ENCODE peak calls at places on chromosomes 2 and 18, in four cellular contexts. W, Y, L and E are unnamed samples.
A peak's percentile ranks its signal among the peaks of the same experiment; 100 is the strongest.

GRCh38 chr2:176533505-176534193 is 264.4 kb downstream of the MTX2 start:
- DNase-seq in Y (no peak), L (no peak), W (no peak), E (no peak)

GRCh38 chr2:10079931-10080535 is at the start of gene CYS1:
- DNase-seq in L (peak; percentile 31), W (no peak), Y (no peak), E (no peak)

GRCh38 chr2:120398051-120398960 is 52.4 kb downstream of the INHBB start:
- DNase-seq in W (no peak), L (no peak), Y (no peak), E (no peak)

GRCh38 chr2:26572589-26572988 is 68.6 kb downstream of the CIB4 start:
- DNase-seq in W (no peak), L (no peak), Y (no peak), E (no peak)

GRCh38 chr2:105760639-105761337 is 16.1 kb downstream of the NCK2 start:
- DNase-seq in W (no peak), L (no peak), Y (no peak), E (no peak)

GRCh38 chr2:65103013-65103720 is 26.7 kb downstream of the RAB1A start:
- DNase-seq in L (no peak), Y (no peak), W (no peak), E (no peak)

GRCh38 chr18:9552616-9553015 is 61.7 kb downstream of the PPP4R1 start:
- DNase-seq in Y (no peak), W (no peak), L (no peak), E (no peak)

GRCh38 chr18:25921677-25922421 is 168.6 kb downstream of the SS18 start:
- DNase-seq in W (no peak), L (no peak), Y (peak; percentile 57), E (no peak)

GRCh38 chr2:68426446-68426845 is 40.6 kb downstream of the FBXO48 start:
- DNase-seq in W (no peak), L (no peak), Y (no peak), E (no peak)

GRCh38 chr18:59629894-59630293 is 67.3 kb downstream of the CCBE1 start:
- DNase-seq in W (no peak), L (no peak), Y (no peak), E (no peak)

GRCh38 chr18:80243204-80243603 is 4.1 kb downstream of the PARD6G start:
- DNase-seq in W (no peak), Y (no peak), L (no peak), E (no peak)

GRCh38 chr18:51622676-51623075 is 425.2 kb upstream of the MEX3C start:
- DNase-seq in W (no peak), Y (no peak), L (no peak), E (no peak)

GRCh38 chr18:48715651-48716354 is 177.0 kb downstream of the CTIF start:
- DNase-seq in Y (no peak), L (peak; percentile 27), W (peak; percentile 75), E (no peak)
- H3K4me3 ChIP-seq in Y (no peak overlapping the region), L (no peak overlapping the region), W (no peak overlapping the region), E (no peak overlapping the region)

GRCh38 chr2:8543065-8543411 is 138.8 kb upstream of the ID2 start:
- DNase-seq in Y (no peak), W (no peak), L (no peak), E (no peak)
- H3K4me1 ChIP-seq in Y (peaks cover 2% of the 10 kb centered on the region), W (peaks cover 69% of the 10 kb centered on the region), L (no peaks in the 10 kb centered on the region), E (peaks cover 62% of the 10 kb centered on the region)

DNA sequence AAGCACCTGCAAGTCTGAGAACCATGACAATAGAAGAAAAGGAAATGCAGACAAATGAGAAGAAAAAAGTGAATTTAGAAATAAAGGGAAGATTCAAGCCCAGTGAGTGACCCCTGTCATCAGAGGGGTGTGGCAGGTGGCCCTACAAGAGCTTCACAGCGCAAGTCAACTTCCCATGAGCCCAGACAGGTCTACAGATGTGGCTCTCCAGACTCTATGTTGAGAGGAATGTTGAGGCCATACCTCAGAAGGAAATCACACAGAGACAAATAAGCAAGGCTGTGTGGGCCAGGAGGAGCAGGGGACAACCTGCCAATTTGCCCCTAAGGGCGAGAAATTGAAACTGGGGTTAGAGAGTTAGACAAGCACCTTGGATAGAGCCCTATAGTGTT is 856.8 kb downstream of the RNF144A start:
- DNase-seq in L (no peak), Y (no peak), W (no peak), E (no peak)
- H3K27ac ChIP-seq in L (no peak overlapping the region), Y (no peak overlapping the region), W (no peak overlapping the region), E (no peak overlapping the region)

GRCh38 chr2:222646008-222646407 is 9.9 kb downstream of the FARSB start:
- DNase-seq in W (no peak), Y (no peak), L (no peak), E (no peak)

GRCh38 chr2:222652856-222653255 is 3.0 kb downstream of the FARSB start:
- DNase-seq in W (no peak), L (no peak), Y (no peak), E (no peak)

GRCh38 chr2:222653280-222653679 is 2.6 kb downstream of the FARSB start:
- DNase-seq in W (no peak), Y (no peak), L (no peak), E (no peak)

GRCh38 chr2:222651721-222652420 is 4.0 kb downstream of the FARSB start:
- DNase-seq in L (no peak), Y (no peak), W (no peak), E (no peak)

GRCh38 chr2:222649801-222650200 is 6.1 kb downstream of the FARSB start:
- DNase-seq in Y (no peak), W (no peak), L (no peak), E (no peak)
- H3K4me3 ChIP-seq in Y (no peak overlapping the region), W (no peak overlapping the region), L (no peak overlapping the region), E (no peak overlapping the region)

GRCh38 chr2:46569766-46570165 is 90.4 kb downstream of the TMEM247 start:
- DNase-seq in L (no peak), Y (no peak), W (no peak), E (no peak)
- H3K4me1 ChIP-seq in L (peaks cover 96% of the 10 kb centered on the region), Y (no peaks in the 10 kb centered on the region), W (peaks cover 40% of the 10 kb centered on the region), E (no peaks in the 10 kb centered on the region)

DNA sequence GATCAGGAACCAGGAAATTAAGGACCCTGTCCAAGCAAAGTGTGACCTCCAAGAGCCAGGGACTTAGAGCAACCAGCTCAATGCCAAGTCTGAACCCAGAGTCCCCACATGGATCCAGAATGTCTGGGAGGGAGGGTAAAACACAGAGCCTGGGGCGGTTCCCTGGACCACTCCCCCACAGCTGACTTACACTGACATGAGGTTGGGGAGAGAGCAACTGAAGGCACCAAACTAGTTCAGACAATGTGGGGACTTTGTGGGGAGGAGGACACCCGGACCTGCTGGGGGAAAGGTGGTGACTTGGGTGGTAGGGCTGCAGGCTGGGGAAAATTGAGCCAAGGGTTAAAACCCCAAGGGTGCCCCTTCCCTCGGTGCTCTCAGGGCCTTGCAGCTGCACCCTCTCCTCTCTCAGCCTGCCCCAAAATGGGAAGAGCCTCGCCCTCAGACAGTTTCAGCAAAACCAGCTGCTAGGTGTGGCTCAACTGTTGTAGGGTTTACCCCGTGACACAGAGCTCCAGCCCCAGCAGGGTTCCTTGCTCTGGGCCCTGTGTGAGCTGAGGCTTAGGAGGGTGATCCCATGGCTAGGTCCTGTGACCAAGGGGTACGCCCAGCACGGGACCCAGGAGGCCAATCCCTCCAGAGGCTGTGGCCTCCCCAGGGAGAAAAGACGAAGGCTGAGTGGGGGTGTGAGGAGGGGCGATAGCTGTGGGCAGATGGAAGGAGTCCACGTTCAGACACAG is 28.6 kb downstream of the MARCO start:
- DNase-seq in L (peak; percentile 31), Y (no peak), W (peak; percentile 86), E (no peak)
- H3K27ac ChIP-seq in L (no peak overlapping the region), Y (no peak overlapping the region), W (peak overlapping the region; percentile 56), E (no peak overlapping the region)